ENCODE peak calls at places on chromosomes 6 and 20, in four cellular contexts. I, N, Z and T are unnamed samples.

GRCh38 chr6:165662671-165663282 is at the start of gene PDE10A:
- DNase-seq in I (peak), Z (no peak), N (peak), T (no peak)

GRCh38 chr6:159110013-159110412 is 59.2 kb upstream of the FNDC1 start:
- DNase-seq in I (no peak), N (no peak), Z (peak), T (no peak)

GRCh38 chr6:106773482-106773881 is 144.1 kb downstream of the QRSL1 start:
- DNase-seq in Z (no peak), I (no peak), N (no peak), T (no peak)

GRCh38 chr6:162736933-162737332 is 9.2 kb downstream of the PACRG start:
- DNase-seq in Z (no peak), N (no peak), I (no peak), T (no peak)

GRCh38 chr6:143213977-143214376 is 153.3 kb downstream of the AIG1 start:
- DNase-seq in Z (no peak), I (no peak), N (no peak), T (no peak)

GRCh38 chr6:148186916-148187315 is 155.7 kb upstream of the SASH1 start:
- DNase-seq in N (no peak), I (no peak), Z (no peak), T (no peak)

GRCh38 chr6:41199427-41200246 is 1.3 kb downstream of the TREML2 start:
- DNase-seq in Z (no peak), I (no peak), N (no peak), T (no peak)

GRCh38 chr6:36657942-36658544 is 20.5 kb upstream of the CDKN1A start:
- DNase-seq in Z (no peak), I (no peak), N (no peak), T (no peak)

GRCh38 chr20:50855498-50856474 is 60.9 kb downstream of the BCAS4 start:
- DNase-seq in Z (peak), I (no peak), N (no peak), T (no peak)

GRCh38 chr6:15588966-15589634 is 73.7 kb downstream of the DTNBP1 start:
- DNase-seq in Z (no peak), I (no peak), N (no peak), T (no peak)

GRCh38 chr6:76707630-76708029 is 635.2 kb upstream of the IMPG1 start:
- DNase-seq in I (no peak), Z (no peak), N (no peak), T (no peak)

GRCh38 chr20:16368645-16369292 is 204.5 kb downstream of the KIF16B start:
- DNase-seq in I (no peak), Z (peak), N (no peak), T (no peak)

GRCh38 chr6:150271172-150271500 is 97.7 kb upstream of the IYD start:
- DNase-seq in Z (no peak), I (no peak), N (no peak), T (no peak)

GRCh38 chr20:37531856-37532255 is 4.2 kb upstream of the BLCAP start:
- DNase-seq in N (no peak), Z (no peak), I (no peak), T (no peak)

GRCh38 chr6:145673504-145673903 is 61.8 kb downstream of the EPM2A start:
- DNase-seq in N (no peak), I (no peak), Z (peak), T (no peak)

GRCh38 chr6:117346142-117346930 is 79.4 kb downstream of the ROS1 start:
- DNase-seq in N (no peak), Z (peak), I (no peak), T (no peak)

GRCh38 chr6:52992980-52993379 is 2.1 kb downstream of the GSTA4 start:
- DNase-seq in I (no peak), Z (no peak), N (no peak), T (no peak)

GRCh38 chr20:48957521-48957920 is 36.0 kb downstream of the ARFGEF2 start:
- DNase-seq in I (no peak), N (no peak), Z (no peak), T (no peak)

GRCh38 chr6:108408453-108408852 is 113.6 kb downstream of the AFG1L start:
- DNase-seq in I (no peak), Z (peak), N (peak), T (no peak)

GRCh38 chr6:118325220-118325860 is 222.8 kb upstream of the PLN start:
- DNase-seq in Z (no peak), I (peak), N (peak), T (no peak)

GRCh38 chr20:19885981-19886665 is 128.1 kb downstream of the RIN2 start:
- DNase-seq in I (peak), Z (peak), N (peak), T (peak)

GRCh38 chr6:131914967-131915751 is 36.0 kb downstream of the CCN2 start:
- DNase-seq in N (peak), I (peak), Z (peak), T (no peak)

GRCh38 chr6:35727206-35727934 is 9.5 kb upstream of the ARMC12 start:
- DNase-seq in I (peak), N (peak), Z (peak), T (peak)

GRCh38 chr20:25276533-25277050 is 28.7 kb downstream of the PYGB start:
- DNase-seq in Z (no peak), N (peak), I (peak), T (peak)

GRCh38 chr20:25274891-25275812 is 27.3 kb downstream of the PYGB start:
- DNase-seq in N (peak), I (peak), Z (no peak), T (peak)

GRCh38 chr20:25274481-25274880 is 26.6 kb downstream of the PYGB start:
- DNase-seq in N (peak), Z (no peak), I (peak), T (peak)

GRCh38 chr20:25277051-25277801 is 29.3 kb downstream of the PYGB start:
- DNase-seq in N (peak), Z (no peak), I (peak), T (peak)

DNA sequence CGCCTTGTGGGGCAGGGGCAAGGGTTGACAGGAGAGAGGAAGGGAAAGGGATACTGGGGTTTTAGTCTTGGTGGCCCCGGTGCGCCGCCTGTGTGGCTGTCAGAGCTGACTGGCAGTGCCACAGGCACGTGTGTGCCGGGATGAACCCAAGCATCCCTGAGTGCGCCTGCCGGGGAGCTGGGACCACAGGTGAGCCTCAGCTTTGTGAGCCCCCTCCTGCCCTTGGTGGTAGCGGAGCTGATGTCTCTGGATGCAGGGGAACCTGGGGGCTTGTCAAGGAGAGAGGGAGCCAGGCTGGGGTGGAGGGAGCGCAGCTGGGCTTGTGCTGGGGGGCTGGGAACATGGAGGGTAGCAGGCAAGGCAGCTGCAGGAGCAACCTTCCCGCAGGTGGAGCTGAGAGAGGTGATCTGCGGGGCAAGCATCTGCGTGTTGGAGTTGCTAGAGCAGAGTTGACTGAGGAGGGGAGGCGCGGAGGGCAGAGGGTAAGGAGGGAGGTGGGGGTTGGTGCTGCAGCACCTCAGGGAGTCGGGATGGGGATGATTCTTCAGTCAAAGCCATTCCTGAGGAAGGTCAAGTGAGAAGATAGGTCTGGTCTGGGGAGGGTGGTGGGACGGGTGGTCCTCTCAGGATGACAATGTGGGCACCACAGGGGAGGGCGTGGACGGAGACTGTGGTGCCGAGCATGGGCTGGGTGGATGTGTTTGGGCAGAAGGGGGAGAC is 28.1 kb downstream of the PYGB start:
- DNase-seq in N (no peak), I (peak), Z (no peak), T (peak)
- H3K27ac ChIP-seq in N (no peak), I (peak), Z (no peak), T (no peak)

DNA sequence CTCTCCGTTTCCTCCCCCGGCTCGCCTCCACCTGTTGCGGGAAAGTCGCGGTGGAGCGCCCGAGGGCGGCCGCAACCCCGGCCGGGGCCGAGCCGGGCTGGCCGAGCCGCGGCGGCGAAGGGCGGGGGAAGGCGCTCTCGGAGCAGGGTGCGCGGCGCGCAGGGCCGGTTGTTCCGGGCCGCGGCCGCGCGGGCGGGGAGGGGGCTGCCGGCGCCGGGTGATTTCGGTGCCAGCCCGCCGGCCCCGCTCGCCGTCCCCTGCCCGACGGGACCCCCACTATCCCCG is 235 bp downstream of the MAP7 start:
- DNase-seq in Z (no peak), I (peak), N (no peak), T (no peak)
- H3K4me3 ChIP-seq in Z (no peak), I (peak), N (peak), T (peak)

GRCh38 chr20:38732981-38733380 is 8.7 kb downstream of the SLC32A1 start:
- DNase-seq in I (no peak), Z (no peak), N (no peak), T (no peak)

GRCh38 chr20:38730167-38730988 is 6.1 kb downstream of the SLC32A1 start:
- DNase-seq in N (no peak), Z (no peak), I (no peak), T (no peak)

GRCh38 chr20:38729767-38730166 is 5.5 kb downstream of the SLC32A1 start:
- DNase-seq in N (no peak), I (no peak), Z (no peak), T (no peak)

GRCh38 chr20:38730989-38731737 is 6.9 kb downstream of the SLC32A1 start:
- DNase-seq in Z (peak), N (no peak), I (peak), T (peak)

DNA sequence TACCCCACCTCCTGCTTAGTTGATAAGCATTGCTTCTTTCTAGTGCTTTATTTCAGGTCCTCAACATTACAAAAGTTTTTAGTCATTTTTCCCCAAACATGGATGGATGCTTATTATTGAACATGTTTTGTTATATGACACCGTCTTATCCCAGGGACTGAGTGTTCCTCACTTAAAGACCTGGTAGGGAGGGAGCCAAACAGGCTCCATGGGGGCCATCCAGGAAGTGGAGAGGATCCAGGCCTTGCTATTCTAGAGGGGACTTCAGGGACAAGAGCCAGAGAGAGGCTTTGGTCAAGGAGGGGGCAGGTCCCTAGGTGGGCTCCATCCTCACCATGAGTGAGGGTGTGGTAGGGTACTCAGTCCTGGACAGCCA is 7.4 kb downstream of the SLC32A1 start:
- DNase-seq in I (no peak), N (no peak), Z (no peak), T (no peak)
- TF ChIP-seq CTCF in I (no peak), N (no peak), Z (no peak), T (peak)

GRCh38 chr6:110295451-110296145 is 62.6 kb downstream of the METTL24 start:
- DNase-seq in I (no peak), N (no peak), Z (no peak), T (no peak)
- H3K27ac ChIP-seq in I (no peak), N (no peak), Z (no peak), T (no peak)

GRCh38 chr6:29947292-29947980 is 5.1 kb downstream of the HLA-A start:
- DNase-seq in Z (no peak), N (no peak), I (no peak), T (no peak)
- H3K4me3 ChIP-seq in Z (no peak), N (no peak), I (no peak), T (no peak)